ENCODE peak calls at places on chromosomes 4 and X, in seven cellular contexts. A is A549, Y is SK-N-SH, R is HCT116, I is GM12878, X is IMR-90, K is H1. T is an unnamed sample.
A peak's percentile ranks its signal among the peaks of the same experiment; 100 is the strongest.

GRCh38 chrX:39063037-39063436 is 261.8 kb downstream of the MID1IP1 start:
- DNase-seq in I (no peak), X (no peak), K (no peak), Y (no peak), R (no peak), A (peak; percentile 3), T (no peak)

GRCh38 chr4:125582302-125582701 is 267.5 kb downstream of the FAT4 start:
- DNase-seq in I (no peak), Y (no peak), X (peak; percentile 30), K (no peak), R (no peak), A (no peak), T (no peak)

GRCh38 chr4:12144051-12144450 is 715.4 kb upstream of the HS3ST1 start:
- DNase-seq in A (no peak), I (no peak), R (no peak), X (no peak), K (no peak), Y (no peak), T (no peak)

GRCh38 chrX:68827848-68828562 is 816 bp upstream of the EFNB1 start:
- DNase-seq in R (peak; percentile 59), I (no peak), Y (peak; percentile 77), K (peak; percentile 87), X (peak; percentile 76), A (peak; percentile 79), T (peak; percentile 55)

GRCh38 chr4:26151615-26152014 is 169.2 kb upstream of the RBPJ start:
- DNase-seq in I (no peak), A (no peak), X (peak; percentile 47), K (no peak), R (no peak), Y (no peak), T (no peak)

GRCh38 chr4:7199771-7200441 is 7.6 kb downstream of the SORCS2 start:
- DNase-seq in A (no peak), Y (no peak), K (no peak), X (no peak), R (no peak), I (no peak), T (no peak)

GRCh38 chr4:178333355-178333754 is 891.1 kb upstream of the AGA start:
- DNase-seq in R (no peak), K (no peak), I (no peak), Y (no peak), A (no peak), X (no peak), T (no peak)

GRCh38 chr4:101774807-101775206 is 15.7 kb upstream of the BANK1 start:
- DNase-seq in K (no peak), X (peak; percentile 23), R (no peak), I (no peak), Y (no peak), A (peak; percentile 43), T (peak; percentile 68)

GRCh38 chr4:152398060-152398459 is 137.8 kb downstream of the FBXW7 start:
- DNase-seq in R (no peak), A (peak; percentile 7), Y (peak; percentile 22), K (no peak), X (peak; percentile 29), I (no peak), T (peak; percentile 4)

GRCh38 chr4:13546374-13546854 is 2.1 kb upstream of the NKX3-2 start:
- DNase-seq in K (peak; percentile 47), X (no peak), Y (peak; percentile 11), A (no peak), I (no peak), R (no peak), T (no peak)

GRCh38 chr4:28831867-28832266 is 1888.3 kb upstream of the PCDH7 start:
- DNase-seq in Y (no peak), A (no peak), K (no peak), X (no peak), I (no peak), R (no peak), T (no peak)

GRCh38 chrX:8815460-8816065 is 14.4 kb upstream of the FAM9A start:
- DNase-seq in Y (peak; percentile 58), X (peak; percentile 40), K (no peak), I (peak; percentile 4), A (peak; percentile 45), R (peak; percentile 2), T (peak; percentile 45)
- TF ChIP-seq RAD21 in Y (peak; percentile 59), X (peak; percentile 63), K (peak; percentile 69), I (peak; percentile 56), A (peak; percentile 61), R (peak; percentile 39), T (no peak)

GRCh38 chr4:124423160-124423559 is 289.4 kb downstream of the ANKRD50 start:
- DNase-seq in A (no peak), K (no peak), I (no peak), R (no peak), Y (no peak), X (peak; percentile 65), T (no peak)

GRCh38 chr4:124428648-124429047 is 283.9 kb downstream of the ANKRD50 start:
- DNase-seq in Y (no peak), I (no peak), A (no peak), X (no peak), K (no peak), R (no peak), T (no peak)

GRCh38 chr4:124429746-124430250 is 282.7 kb downstream of the ANKRD50 start:
- DNase-seq in A (peak; percentile 34), R (no peak), Y (no peak), K (no peak), I (no peak), X (no peak), T (no peak)

GRCh38 chr4:124426279-124426678 is 286.3 kb downstream of the ANKRD50 start:
- DNase-seq in K (no peak), X (no peak), I (no peak), Y (no peak), R (no peak), A (no peak), T (no peak)

DNA sequence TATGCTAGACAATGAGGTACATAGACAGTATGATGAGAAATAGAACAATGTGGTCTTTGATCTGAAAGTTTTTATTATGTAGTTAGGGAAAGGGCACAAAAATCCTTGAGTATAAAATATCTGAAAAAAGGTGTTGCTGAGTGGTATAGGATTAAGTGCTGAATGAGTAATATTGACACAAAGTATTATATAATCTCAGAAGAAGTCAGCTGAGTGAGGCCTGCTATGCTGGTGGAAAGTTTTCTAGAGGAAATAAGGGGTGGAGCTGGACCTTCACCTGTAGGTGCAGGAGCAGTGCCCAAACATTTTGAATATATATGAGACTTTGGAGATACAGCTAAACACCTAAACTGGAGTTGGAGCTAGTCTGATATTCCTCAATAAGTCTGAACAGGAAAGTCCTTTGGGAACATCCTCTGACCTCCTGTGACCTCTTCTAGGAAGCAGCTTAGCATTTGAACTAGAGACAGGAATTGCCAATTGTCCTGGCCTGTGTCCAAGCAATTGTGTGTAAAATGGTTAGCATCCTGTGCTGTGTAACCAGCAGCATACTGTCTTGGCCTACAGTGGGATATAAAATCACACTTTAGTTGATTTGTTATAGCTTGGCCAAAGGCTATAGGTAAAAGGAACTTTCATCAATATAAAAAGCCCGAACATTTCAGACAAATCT is 285.3 kb downstream of the ANKRD50 start:
- DNase-seq in K (no peak), Y (no peak), A (no peak), X (no peak), I (no peak), R (no peak), T (peak; percentile 4)
- TF ChIP-seq RAD21 in K (no peak), Y (no peak), A (no peak), X (no peak), I (no peak), R (no peak), T (no peak)

DNA sequence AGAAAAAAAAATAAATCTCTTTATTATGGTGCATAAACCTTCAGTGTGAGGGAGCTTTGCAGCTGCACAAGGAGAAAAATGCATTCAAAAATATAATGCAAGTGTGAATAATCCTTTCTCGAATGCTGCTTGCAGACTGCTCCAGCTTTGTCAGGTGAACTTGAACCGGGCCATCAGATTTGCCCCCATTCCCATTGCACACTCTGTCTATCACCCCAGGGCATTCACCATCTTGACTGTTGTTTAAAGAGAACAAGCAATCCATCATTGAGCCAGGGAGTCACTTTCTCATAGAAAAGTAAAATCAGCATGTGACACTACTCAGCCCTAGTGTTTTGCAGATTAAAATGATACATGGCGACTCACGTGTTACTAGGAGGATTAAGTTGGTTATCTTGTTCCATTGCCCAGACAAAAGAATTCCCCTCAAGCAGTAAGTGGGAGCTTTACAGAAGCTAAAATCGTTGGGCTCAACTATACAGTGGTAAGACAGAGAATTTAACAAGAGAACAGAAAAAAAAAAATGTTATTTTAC is 67.7 kb downstream of the NEUROG2 start:
- DNase-seq in K (no peak), X (peak; percentile 13), Y (peak; percentile 4), A (no peak), I (no peak), R (no peak), T (no peak)
- TF ChIP-seq RAD21 in K (no peak), X (no peak), Y (no peak), A (no peak), I (no peak), R (no peak), T (no peak)

GRCh38 chr4:74531952-74532794 is 87.2 kb downstream of the AREG start:
- DNase-seq in A (peak; percentile 90), X (peak; percentile 87), Y (peak; percentile 0), R (peak; percentile 92), I (peak; percentile 8), K (no peak), T (peak; percentile 75)
- TF ChIP-seq RAD21 in A (peak; percentile 79), X (peak; percentile 78), Y (peak; percentile 39), R (peak; percentile 95), I (peak; percentile 58), K (peak; percentile 69), T (no peak)

DNA sequence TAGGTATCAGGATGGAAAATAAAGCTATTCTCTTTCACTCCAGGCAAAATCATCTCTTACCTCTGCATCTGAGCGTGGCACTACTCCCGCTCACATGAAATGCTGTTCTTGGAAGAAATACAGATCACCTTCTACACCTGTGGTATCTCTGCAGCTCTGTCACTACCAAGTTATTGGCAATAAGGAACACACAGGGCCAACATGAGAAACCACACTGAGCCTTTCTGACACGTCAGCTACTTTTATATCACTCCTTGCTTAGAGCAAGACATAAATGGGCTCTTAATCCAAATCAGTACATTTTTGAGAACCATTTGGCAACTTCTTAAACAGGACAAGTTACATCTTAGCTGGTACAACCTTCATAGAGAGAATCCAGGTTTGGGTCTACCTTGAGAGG is 101.8 kb upstream of the GUCY1A1 start:
- DNase-seq in R (no peak), K (no peak), Y (no peak), X (no peak), A (no peak), I (no peak), T (no peak)
- TF ChIP-seq RAD21 in R (no peak), K (no peak), Y (no peak), X (no peak), A (no peak), I (no peak), T (no peak)

T was measured in HepG2.